ENCODE peak calls at places on chromosomes 3 and 15, in four cellular contexts. J, M, V and B are unnamed samples.

GRCh38 chr3:164903820-164904451 is 174.4 kb downstream of the SI start:
- DNase-seq in M (no peak), J (no peak), V (no peak), B (no peak)

GRCh38 chr3:4738737-4739274 is 240.4 kb upstream of the BHLHE40 start:
- DNase-seq in J (no peak), V (peak), M (no peak), B (no peak)

GRCh38 chr3:53525765-53526761 is 31.7 kb downstream of the CACNA1D start:
- DNase-seq in V (no peak), J (no peak), M (no peak), B (no peak)

GRCh38 chr3:71629289-71630252 is 46.0 kb upstream of the FOXP1 start:
- DNase-seq in V (no peak), M (peak), J (no peak), B (no peak)

GRCh38 chr3:46852329-46852720 is 10.9 kb downstream of the MYL3 start:
- DNase-seq in V (no peak), J (no peak), M (no peak), B (no peak)

GRCh38 chr15:47443839-47444238 is 273.5 kb upstream of the SEMA6D start:
- DNase-seq in J (no peak), M (peak), V (no peak), B (no peak)

GRCh38 chr15:83449250-83449671 is 2.1 kb downstream of the SH3GL3 start:
- DNase-seq in V (no peak), M (no peak), J (no peak), B (no peak)

GRCh38 chr3:25826510-25826909 is 36.6 kb downstream of the OXSM start:
- DNase-seq in J (no peak), M (no peak), V (no peak), B (no peak)

GRCh38 chr3:57757642-57758297 is 1.7 kb downstream of the SLMAP start:
- DNase-seq in V (peak), J (peak), M (peak), B (no peak)

GRCh38 chr15:67105065-67105951 is 39.9 kb downstream of the SMAD3 start:
- DNase-seq in V (no peak), M (peak), J (peak), B (no peak)

GRCh38 chr3:98962189-98962930 is 60.9 kb upstream of the DCBLD2 start:
- DNase-seq in V (no peak), J (peak), M (peak), B (no peak)

GRCh38 chr15:40941528-40942336 is 11.5 kb upstream of the CHAC1 start:
- DNase-seq in J (peak), V (peak), M (peak), B (no peak)

GRCh38 chr3:197501496-197501878 is 54.3 kb downstream of the BDH1 start:
- DNase-seq in M (peak), V (no peak), J (no peak), B (peak)

GRCh38 chr3:119295816-119296484 is 1.8 kb downstream of the ARHGAP31 start:
- DNase-seq in J (peak), V (no peak), M (no peak), B (no peak)

GRCh38 chr3:126423191-126424038 is 28.7 kb downstream of the CFAP100 start:
- DNase-seq in J (no peak), M (no peak), V (no peak), B (no peak)

GRCh38 chr15:31332020-31332680 is 5.5 kb downstream of the KLF13 start:
- DNase-seq in V (no peak), J (no peak), M (no peak), B (no peak)

GRCh38 chr3:141486735-141487418 is at the start of gene RASA2:
- DNase-seq in M (peak), V (peak), J (peak), B (no peak)

GRCh38 chr3:133746722-133747086 is 511 bp downstream of the TF start:
- DNase-seq in V (no peak), J (no peak), M (no peak), B (no peak)

GRCh38 chr15:66570327-66570726 is 4.5 kb upstream of the LCTL start:
- DNase-seq in J (no peak), V (no peak), M (no peak), B (no peak)

GRCh38 chr3:154078672-154079071 is 42.5 kb upstream of the ARHGEF26 start:
- DNase-seq in M (no peak), J (no peak), V (no peak), B (no peak)

GRCh38 chr3:185283374-185283935 is 29.6 kb upstream of the EHHADH start:
- DNase-seq in V (no peak), J (peak), M (peak), B (no peak)

GRCh38 chr3:157129782-157130137 is 30.2 kb downstream of the CCNL1 start:
- DNase-seq in V (no peak), M (no peak), J (peak), B (no peak)

GRCh38 chr3:38634133-38634532 is 15.4 kb downstream of the SCN5A start:
- DNase-seq in V (no peak), M (peak), J (no peak), B (no peak)

GRCh38 chr3:71825551-71826283 is 40.8 kb upstream of the PROK2 start:
- DNase-seq in V (no peak), M (no peak), J (no peak), B (no peak)

GRCh38 chr15:65115542-65115941 is 542 bp upstream of the UBAP1L start:
- DNase-seq in M (no peak), J (no peak), V (no peak), B (no peak)

GRCh38 chr3:99846472-99846871 is 28.8 kb downstream of the CMSS1 start:
- DNase-seq in M (peak), J (peak), V (no peak), B (no peak)

GRCh38 chr15:23538657-23539056 is 26.8 kb upstream of the MKRN3 start:
- DNase-seq in V (no peak), J (no peak), M (no peak), B (no peak)

GRCh38 chr15:92383528-92384326 is 10.0 kb upstream of the ST8SIA2 start:
- DNase-seq in J (no peak), V (peak), M (peak), B (no peak)

GRCh38 chr15:56491110-56491722 is 26.3 kb upstream of the MNS1 start:
- DNase-seq in J (peak), V (peak), M (peak), B (peak)

GRCh38 chr3:4474683-4475490 is 7.8 kb upstream of the SUMF1 start:
- DNase-seq in V (peak), M (peak), J (peak), B (peak)

GRCh38 chr3:134143828-134144390 is 106.8 kb downstream of the RYK start:
- DNase-seq in J (no peak), M (no peak), V (no peak), B (no peak)

GRCh38 chr3:50210510-50211367 is 5.7 kb downstream of the SLC38A3 start:
- DNase-seq in V (no peak), J (no peak), M (no peak), B (no peak)
- TF ChIP-seq FOS in V (no peak), J (no peak), M (no peak), B (no peak)

GRCh38 chr3:9014189-9014588 is 50.9 kb upstream of the RAD18 start:
- DNase-seq in J (no peak), M (peak), V (no peak), B (no peak)
- TF ChIP-seq FOS in J (no peak), M (no peak), V (no peak), B (no peak)

GRCh38 chr3:16423298-16423697 is 90.2 kb downstream of the RFTN1 start:
- DNase-seq in J (no peak), M (no peak), V (no peak), B (no peak)
- TF ChIP-seq FOS in J (no peak), M (no peak), V (no peak), B (no peak)

GRCh38 chr3:101828289-101828688 is 21.0 kb upstream of the NFKBIZ start:
- DNase-seq in J (no peak), M (no peak), V (no peak), B (no peak)
- TF ChIP-seq FOS in J (no peak), M (no peak), V (no peak), B (no peak)

GRCh38 chr3:194671511-194671899 is 486 bp downstream of the LSG1 start:
- DNase-seq in M (peak), V (peak), J (peak), B (no peak)
- TF ChIP-seq FOS in M (no peak), V (no peak), J (no peak), B (no peak)

GRCh38 chr3:175340338-175341015 is 481.3 kb downstream of the NAALADL2 start:
- DNase-seq in V (no peak), M (no peak), J (no peak), B (no peak)

GRCh38 chr3:175335229-175335628 is 476.1 kb downstream of the NAALADL2 start:
- DNase-seq in J (no peak), V (no peak), M (peak), B (no peak)

GRCh38 chr3:175337631-175338030 is 478.5 kb downstream of the NAALADL2 start:
- DNase-seq in M (no peak), J (no peak), V (no peak), B (no peak)

GRCh38 chr3:175338775-175339535 is 479.8 kb downstream of the NAALADL2 start:
- DNase-seq in V (no peak), J (no peak), M (peak), B (no peak)

GRCh38 chr3:175336406-175337133 is 477.4 kb downstream of the NAALADL2 start:
- DNase-seq in V (no peak), J (no peak), M (no peak), B (no peak)
- TF ChIP-seq FOS in V (no peak), J (no peak), M (no peak), B (no peak)

GRCh38 chr3:55824406-55824805 is 337.3 kb upstream of the WNT5A start:
- DNase-seq in J (no peak), M (no peak), V (no peak), B (no peak)
- TF ChIP-seq FOS in J (no peak), M (no peak), V (no peak), B (no peak)

GRCh38 chr3:167732313-167733065 is 2.2 kb downstream of the PDCD10 start:
- DNase-seq in J (no peak), M (peak), V (peak), B (no peak)
- TF ChIP-seq FOS in J (no peak), M (no peak), V (no peak), B (no peak)

DNA sequence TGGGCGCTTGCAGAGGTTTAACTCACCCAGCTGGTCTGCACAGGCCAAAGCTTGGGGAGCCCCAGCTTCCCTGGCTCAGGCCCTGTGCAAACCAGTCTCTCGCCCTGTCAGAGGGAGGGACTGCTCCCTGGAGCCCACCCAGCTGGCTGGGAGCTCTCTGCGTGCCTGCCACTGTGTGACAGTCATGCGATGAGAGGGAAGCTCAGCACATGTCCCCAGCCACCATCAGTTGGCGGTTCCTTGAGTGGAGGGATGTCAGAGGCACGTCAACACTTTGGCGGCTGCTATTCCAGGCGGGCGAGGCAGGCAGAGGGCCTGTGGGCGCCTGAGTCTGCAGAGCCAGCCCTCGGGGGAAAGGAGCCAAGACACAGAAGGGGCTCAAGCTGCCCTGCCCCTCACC is 324.6 kb downstream of the UACA start:
- DNase-seq in M (no peak), V (no peak), J (no peak), B (no peak)
- TF ChIP-seq FOS in M (no peak), V (no peak), J (no peak), B (no peak)